ENCODE peak calls at places on chromosomes 2 and 18, in six cellular contexts. U, P, R, A, E and Z are unnamed samples.

GRCh38 chr18:47485221-47485797 is 233.8 kb upstream of the SKOR2 start:
- DNase-seq in P (peak; percentile 4), R (no peak), A (no peak), U (no peak), E (no peak), Z (no peak)

GRCh38 chr2:230225486-230225885 is at the start of gene SP140:
- DNase-seq in R (no peak), E (peak; percentile 89), A (peak; percentile 78), P (no peak), U (no peak), Z (peak; percentile 76)

GRCh38 chr2:229059331-229060033 is 211.6 kb downstream of the PID1 start:
- DNase-seq in U (no peak), P (no peak), E (no peak), A (no peak), R (no peak), Z (no peak)

GRCh38 chr2:98569197-98569793 is 39.0 kb downstream of the COA5 start:
- DNase-seq in U (no peak), E (peak; percentile 17), A (peak; percentile 96), P (peak; percentile 68), R (no peak), Z (no peak)

GRCh38 chr2:132404056-132404455 is 12.5 kb upstream of the GPR39 start:
- DNase-seq in A (no peak), E (no peak), R (no peak), P (no peak), U (no peak), Z (no peak)

GRCh38 chr2:9650119-9650821 is 19.5 kb upstream of the YWHAQ start:
- DNase-seq in R (no peak), U (no peak), A (no peak), P (no peak), E (no peak), Z (no peak)

GRCh38 chr2:220373878-220374277 is 746.4 kb downstream of the SLC4A3 start:
- DNase-seq in E (no peak), P (no peak), A (no peak), U (no peak), R (peak; percentile 49), Z (no peak)

GRCh38 chr2:62042944-62043343 is 137.5 kb downstream of the COMMD1 start:
- DNase-seq in R (no peak), A (no peak), E (no peak), P (no peak), U (no peak), Z (no peak)

GRCh38 chr2:169761251-169761969 is 27.8 kb downstream of the KLHL23 start:
- DNase-seq in E (no peak), P (no peak), U (no peak), R (no peak), A (no peak), Z (no peak)

GRCh38 chr2:63819256-63819655 is 22.4 kb upstream of the UGP2 start:
- DNase-seq in P (no peak), U (no peak), R (no peak), A (no peak), E (no peak), Z (no peak)